ENCODE peak calls at places on chromosome 4, in five cellular contexts. One of them, this sample, is unnamed.

GRCh38 chr4:48905363-48906015 is 1.1 kb downstream of the OCIAD2 start:
- DNase-seq in H4: peak
- DNase-seq in lower lobe of right lung: no peak
- DNase-seq in A549: peak
- DNase-seq in NCI-H1092 treated with DMSO at 0.1 percent for 48 hours: peak
- DNase-seq in this sample: no peak

GRCh38 chr4:127249767-127250108 is 383.0 kb upstream of the INTU start:
- DNase-seq in H4: no peak
- DNase-seq in lower lobe of right lung: no peak
- DNase-seq in A549: no peak
- DNase-seq in NCI-H1092 treated with DMSO at 0.1 percent for 48 hours: no peak
- DNase-seq in this sample: no peak

GRCh38 chr4:93710101-93710846 is 118.3 kb upstream of the ATOH1 start:
- DNase-seq in H4: peak
- DNase-seq in lower lobe of right lung: no peak
- DNase-seq in A549: no peak
- DNase-seq in NCI-H1092 treated with DMSO at 0.1 percent for 48 hours: no peak
- DNase-seq in this sample: no peak

GRCh38 chr4:62004881-62005280 is 804.8 kb downstream of the ADGRL3 start:
- DNase-seq in H4: no peak
- DNase-seq in lower lobe of right lung: no peak
- DNase-seq in A549: no peak
- DNase-seq in NCI-H1092 treated with DMSO at 0.1 percent for 48 hours: no peak
- DNase-seq in this sample: no peak

GRCh38 chr4:80878218-80878617 is 152.3 kb upstream of the BMP3 start:
- DNase-seq in H4: no peak
- DNase-seq in lower lobe of right lung: no peak
- DNase-seq in A549: no peak
- DNase-seq in NCI-H1092 treated with DMSO at 0.1 percent for 48 hours: no peak
- DNase-seq in this sample: no peak

GRCh38 chr4:186693159-186693815 is 30.4 kb downstream of the FAT1 start:
- DNase-seq in H4: peak
- DNase-seq in lower lobe of right lung: peak
- DNase-seq in A549: peak
- DNase-seq in NCI-H1092 treated with DMSO at 0.1 percent for 48 hours: no peak
- DNase-seq in this sample: peak

GRCh38 chr4:64781737-64782326 is 372.6 kb upstream of the TECRL start:
- DNase-seq in H4: peak
- DNase-seq in lower lobe of right lung: no peak
- DNase-seq in A549: no peak
- DNase-seq in NCI-H1092 treated with DMSO at 0.1 percent for 48 hours: peak
- DNase-seq in this sample: no peak

GRCh38 chr4:119526786-119527550 is 101.6 kb downstream of the PDE5A start:
- DNase-seq in H4: no peak
- DNase-seq in lower lobe of right lung: no peak
- DNase-seq in A549: no peak
- DNase-seq in NCI-H1092 treated with DMSO at 0.1 percent for 48 hours: no peak
- DNase-seq in this sample: no peak

GRCh38 chr4:126470862-126471261 is 1156.1 kb downstream of the FAT4 start:
- DNase-seq in H4: peak
- DNase-seq in lower lobe of right lung: no peak
- DNase-seq in A549: no peak
- DNase-seq in NCI-H1092 treated with DMSO at 0.1 percent for 48 hours: no peak
- DNase-seq in this sample: no peak

GRCh38 chr4:5797866-5798265 is 86.9 kb downstream of the EVC start:
- DNase-seq in H4: no peak
- DNase-seq in lower lobe of right lung: no peak
- DNase-seq in A549: no peak
- DNase-seq in NCI-H1092 treated with DMSO at 0.1 percent for 48 hours: no peak
- DNase-seq in this sample: no peak

GRCh38 chr4:39042365-39042764 is 10.2 kb upstream of the TMEM156 start:
- DNase-seq in H4: no peak
- DNase-seq in lower lobe of right lung: no peak
- DNase-seq in A549: no peak
- DNase-seq in NCI-H1092 treated with DMSO at 0.1 percent for 48 hours: no peak
- DNase-seq in this sample: no peak

GRCh38 chr4:1410491-1411325 is 4.5 kb upstream of the NKX1-1 start:
- DNase-seq in H4: peak
- DNase-seq in lower lobe of right lung: peak
- DNase-seq in A549: no peak
- DNase-seq in NCI-H1092 treated with DMSO at 0.1 percent for 48 hours: no peak
- DNase-seq in this sample: peak

GRCh38 chr4:78644744-78645330 is 93.3 kb downstream of the ANXA3 start:
- DNase-seq in H4: peak
- DNase-seq in lower lobe of right lung: no peak
- DNase-seq in A549: peak
- DNase-seq in NCI-H1092 treated with DMSO at 0.1 percent for 48 hours: peak
- DNase-seq in this sample: no peak

This sample was measured in left lung.